ENCODE peak calls at places on chromosomes 1 and 21, in ten cellular contexts. R, C, H, Q, D, X, K, P, N and S are unnamed samples.
A peak's percentile ranks its signal among the peaks of the same experiment; 100 is the strongest.

GRCh38 chr1:25731626-25732370 is 68.2 kb upstream of the SELENON start:
- DNase-seq in H (no peak), C (no peak), X (no peak), K (no peak), D (no peak), N (no peak), P (no peak), R (no peak), Q (no peak), S (no peak)

GRCh38 chr1:52798331-52798730 is 44.2 kb upstream of the ZYG11A start:
- DNase-seq in R (no peak), H (no peak), X (no peak), C (no peak), Q (no peak), P (no peak), D (no peak), K (no peak), N (no peak), S (no peak)

GRCh38 chr1:192518700-192519099 is 56.9 kb upstream of the RGS1 start:
- DNase-seq in X (no peak), D (no peak), R (no peak), C (no peak), Q (no peak), N (no peak), K (no peak), P (no peak), H (no peak), S (no peak)

GRCh38 chr1:92169161-92169560 is 48.6 kb upstream of the C1orf146 start:
- DNase-seq in Q (no peak), H (no peak), D (no peak), K (no peak), P (no peak), R (no peak), N (no peak), C (no peak), X (no peak), S (no peak)

GRCh38 chr1:41387667-41388091 is 26.4 kb downstream of the FOXO6 start:
- DNase-seq in X (peak; percentile 85), R (no peak), P (no peak), N (peak; percentile 92), D (no peak), Q (peak; percentile 91), C (no peak), H (peak; percentile 66), K (peak; percentile 71), S (no peak)

GRCh38 chr21:44987886-44988606 is 48.2 kb downstream of the SLX9 start:
- DNase-seq in N (peak; percentile 9), R (no peak), Q (no peak), P (no peak), K (no peak), C (no peak), D (no peak), X (peak; percentile 49), H (no peak), S (no peak)

GRCh38 chr1:216447898-216448568 is 24.8 kb upstream of the USH2A start:
- DNase-seq in R (no peak), H (no peak), N (no peak), Q (no peak), X (no peak), C (no peak), K (no peak), P (no peak), D (peak; percentile 14), S (no peak)

GRCh38 chr1:61158592-61158991 is 76.2 kb downstream of the NFIA start:
- DNase-seq in K (no peak), N (no peak), P (no peak), X (no peak), Q (no peak), D (no peak), H (no peak), R (no peak), C (no peak), S (no peak)

GRCh38 chr1:37561794-37562132 is 5.0 kb downstream of the DNALI1 start:
- DNase-seq in C (peak; percentile 35), K (no peak), N (no peak), X (no peak), H (peak; percentile 31), P (peak; percentile 62), D (no peak), Q (no peak), R (no peak), S (no peak)

GRCh38 chr1:156499703-156500577 is 635 bp downstream of the MEF2D start:
- DNase-seq in P (peak; percentile 68), K (peak; percentile 67), Q (no peak), H (peak; percentile 68), X (peak; percentile 75), N (peak; percentile 57), D (no peak), C (no peak), R (no peak), S (no peak)

GRCh38 chr1:197928849-197929336 is 11.7 kb downstream of the LHX9 start:
- DNase-seq in H (no peak), Q (no peak), X (no peak), R (no peak), N (no peak), P (peak; percentile 73), C (no peak), D (no peak), K (no peak), S (no peak)

DNA sequence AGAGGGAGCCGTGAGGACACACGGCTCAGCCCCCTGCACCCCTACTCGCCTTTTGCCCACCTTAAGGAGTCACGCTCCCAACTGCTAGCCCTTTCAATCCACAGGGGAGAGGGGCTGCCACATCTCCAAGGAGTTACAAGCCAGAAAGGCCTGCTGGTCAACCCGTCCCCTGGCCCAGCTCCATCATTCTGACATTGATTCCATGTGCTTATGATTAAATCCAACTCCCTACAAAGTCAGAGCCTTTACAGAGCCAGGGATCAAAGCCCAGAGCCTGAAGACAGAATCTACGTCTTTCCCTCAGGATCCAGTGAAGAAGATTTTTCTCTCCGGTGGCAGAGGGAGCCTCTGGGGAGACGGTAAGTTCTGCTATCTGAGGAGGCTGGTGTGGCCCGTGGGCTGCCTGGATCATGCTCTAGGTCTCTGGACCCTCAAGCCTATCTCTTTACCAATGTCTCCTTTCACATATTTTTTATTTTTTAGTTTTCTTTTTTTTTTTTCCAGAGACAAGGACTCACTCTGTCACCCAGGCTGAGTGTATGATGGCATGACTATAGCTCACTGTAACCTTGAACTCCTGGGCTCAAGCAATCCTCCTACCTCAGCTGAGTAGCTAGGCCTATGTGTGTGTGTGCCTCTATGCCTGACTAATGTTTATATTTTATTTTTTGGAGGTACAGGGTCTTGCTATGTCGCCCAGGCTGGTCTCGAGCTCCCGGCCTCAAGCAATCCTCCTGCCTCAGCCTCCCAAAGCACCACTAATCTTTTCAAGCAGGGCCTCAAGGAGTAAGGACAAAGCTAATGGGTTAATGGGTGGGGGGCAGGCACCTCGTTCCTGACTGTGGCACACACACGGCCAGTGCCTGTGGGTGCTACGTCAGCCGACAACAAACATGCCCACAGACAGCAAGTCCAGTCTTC is 61.3 kb downstream of the SLC66A1 start:
- DNase-seq in H (no peak), P (no peak), Q (no peak), N (no peak), K (no peak), C (no peak), D (no peak), R (no peak), X (no peak), S (no peak)
- H3K27ac ChIP-seq in H (peak overlapping the region; percentile 4), P (no peak overlapping the region), Q (peak overlapping the region; percentile 66), N (no peak overlapping the region), K (no peak overlapping the region), C (no peak overlapping the region), D (no peak overlapping the region), R (peak overlapping the region; percentile 71), X (no peak overlapping the region), S (peak overlapping the region; percentile 87)

GRCh38 chr1:183096889-183097288 is 73.7 kb downstream of the LAMC1 start:
- DNase-seq in Q (no peak), P (no peak), N (peak; percentile 18), C (no peak), H (peak; percentile 97), D (no peak), R (no peak), K (peak; percentile 20), X (no peak), S (no peak)
- TF ChIP-seq CTCF in Q (no peak), P (no peak), N (no peak), C (no peak), H (no peak), D (no peak), R (no peak), K (no peak), X (no peak), S (no peak)

DNA sequence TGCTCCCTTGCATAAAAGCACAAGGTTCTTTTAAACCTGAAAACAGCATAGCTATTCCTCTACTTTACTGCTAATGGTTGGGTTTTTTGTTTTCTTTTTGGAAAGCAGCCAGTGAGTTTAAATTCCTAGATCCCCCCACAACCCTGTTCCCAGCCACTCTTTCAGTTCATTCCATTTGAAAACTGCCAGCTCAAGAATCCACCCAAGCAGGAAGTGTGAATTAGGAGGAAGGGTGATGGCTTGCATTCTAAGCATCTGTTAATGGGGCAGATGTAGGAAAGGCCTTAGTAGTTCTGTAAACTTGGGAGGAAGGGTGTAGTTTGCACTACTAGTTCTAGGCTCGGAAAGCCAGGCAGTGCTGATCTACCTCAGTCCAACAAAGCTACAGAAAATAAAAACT is 172.9 kb upstream of the HOOK1 start:
- DNase-seq in H (no peak), C (no peak), D (no peak), X (no peak), N (no peak), Q (no peak), P (no peak), R (no peak), K (no peak), S (no peak)
- H3K27ac ChIP-seq in H (no peak overlapping the region), C (no peak overlapping the region), D (no peak overlapping the region), X (no peak overlapping the region), N (no peak overlapping the region), Q (no peak overlapping the region), P (no peak overlapping the region), R (no peak overlapping the region), K (no peak overlapping the region), S (no peak overlapping the region)

GRCh38 chr1:46553506-46553905 is 2.1 kb upstream of the KNCN start:
- DNase-seq in P (peak; percentile 43), R (no peak), K (no peak), X (peak; percentile 18), Q (no peak), D (no peak), C (no peak), H (no peak), N (no peak), S (no peak)
- TF ChIP-seq CTCF in P (no peak), R (no peak), K (no peak), X (no peak), Q (no peak), D (no peak), C (no peak), H (no peak), N (no peak), S (no peak)